ENCODE peak calls at places on chromosome 14, in five cellular contexts. One of them, this sample, is unnamed.

GRCh38 chr14:99511421-99512109 is 30.4 kb downstream of the CCNK start:
- DNase-seq in foreskin fibroblast: no peak
- DNase-seq in SK-N-SH: peak; percentile 21
- DNase-seq in anterior cingulate cortex: peak; percentile 20
- DNase-seq in ELR: no peak
- DNase-seq in this sample: peak; percentile 36

GRCh38 chr14:92297818-92298595 is 25.0 kb upstream of the SLC24A4 start:
- DNase-seq in anterior cingulate cortex: no peak
- DNase-seq in SK-N-SH: no peak
- DNase-seq in foreskin fibroblast: no peak
- DNase-seq in ELR: no peak
- DNase-seq in this sample: no peak

GRCh38 chr14:103696466-103697071 is 18.7 kb downstream of the XRCC3 start:
- DNase-seq in foreskin fibroblast: peak; percentile 83
- DNase-seq in anterior cingulate cortex: no peak
- DNase-seq in SK-N-SH: no peak
- DNase-seq in ELR: no peak
- DNase-seq in this sample: no peak

GRCh38 chr14:22512106-22512814 is 76.8 kb downstream of the DAD1 start:
- DNase-seq in anterior cingulate cortex: no peak
- DNase-seq in foreskin fibroblast: no peak
- DNase-seq in ELR: no peak
- DNase-seq in SK-N-SH: no peak
- DNase-seq in this sample: no peak

GRCh38 chr14:65261425-65261920 is 151.1 kb upstream of the FUT8 start:
- DNase-seq in ELR: peak; percentile 70
- DNase-seq in anterior cingulate cortex: no peak
- DNase-seq in SK-N-SH: no peak
- DNase-seq in foreskin fibroblast: peak; percentile 62
- DNase-seq in this sample: no peak

GRCh38 chr14:63578300-63578699 is 35.1 kb upstream of the PPP2R5E start:
- DNase-seq in foreskin fibroblast: peak; percentile 42
- DNase-seq in SK-N-SH: no peak
- DNase-seq in ELR: no peak
- DNase-seq in anterior cingulate cortex: no peak
- DNase-seq in this sample: no peak

GRCh38 chr14:106586098-106586704 is 1059.8 kb downstream of the TMEM121 start:
- DNase-seq in anterior cingulate cortex: no peak
- DNase-seq in SK-N-SH: peak; percentile 36
- DNase-seq in foreskin fibroblast: no peak
- DNase-seq in ELR: no peak
- DNase-seq in this sample: no peak

GRCh38 chr14:21070610-21071224 is 613 bp downstream of the ARHGEF40 start:
- DNase-seq in anterior cingulate cortex: peak; percentile 58
- DNase-seq in ELR: peak; percentile 50
- DNase-seq in foreskin fibroblast: peak; percentile 73
- DNase-seq in SK-N-SH: peak; percentile 71
- DNase-seq in this sample: peak; percentile 47

GRCh38 chr14:76346391-76347160 is 29.4 kb upstream of the ESRRB start:
- DNase-seq in foreskin fibroblast: peak; percentile 18
- DNase-seq in SK-N-SH: no peak
- DNase-seq in ELR: no peak
- DNase-seq in anterior cingulate cortex: no peak
- DNase-seq in this sample: no peak

GRCh38 chr14:75832621-75833297 is 149.0 kb downstream of the TGFB3 start:
- DNase-seq in SK-N-SH: no peak
- DNase-seq in anterior cingulate cortex: no peak
- DNase-seq in foreskin fibroblast: peak; percentile 83
- DNase-seq in ELR: peak; percentile 15
- DNase-seq in this sample: no peak

GRCh38 chr14:76964695-76965094 is 63.8 kb downstream of the IRF2BPL start:
- DNase-seq in SK-N-SH: no peak
- DNase-seq in anterior cingulate cortex: no peak
- DNase-seq in ELR: no peak
- DNase-seq in foreskin fibroblast: no peak
- DNase-seq in this sample: no peak

GRCh38 chr14:43449291-43449690 is 1057.8 kb downstream of the FSCB start:
- DNase-seq in foreskin fibroblast: no peak
- DNase-seq in anterior cingulate cortex: no peak
- DNase-seq in SK-N-SH: no peak
- DNase-seq in ELR: peak; percentile 8
- DNase-seq in this sample: no peak

GRCh38 chr14:105261781-105262180 is 13.4 kb downstream of the BTBD6 start:
- DNase-seq in SK-N-SH: no peak
- DNase-seq in anterior cingulate cortex: no peak
- DNase-seq in foreskin fibroblast: no peak
- DNase-seq in ELR: no peak
- DNase-seq in this sample: no peak

GRCh38 chr14:74622257-74622656 is 10.2 kb upstream of the LTBP2 start:
- DNase-seq in SK-N-SH: no peak
- DNase-seq in ELR: no peak
- DNase-seq in foreskin fibroblast: no peak
- DNase-seq in anterior cingulate cortex: no peak
- DNase-seq in this sample: no peak

GRCh38 chr14:23548351-23549318 is 2.9 kb downstream of the ZFHX2 start:
- DNase-seq in anterior cingulate cortex: no peak
- DNase-seq in foreskin fibroblast: peak; percentile 54
- DNase-seq in SK-N-SH: no peak
- DNase-seq in ELR: no peak
- DNase-seq in this sample: no peak

GRCh38 chr14:37970696-37971095 is 237.0 kb upstream of the SSTR1 start:
- DNase-seq in anterior cingulate cortex: no peak
- DNase-seq in ELR: no peak
- DNase-seq in SK-N-SH: no peak
- DNase-seq in foreskin fibroblast: no peak
- DNase-seq in this sample: no peak

This sample was measured in D341Med.